ENCODE peak calls at places on chromosomes 4 and X, in seven cellular contexts. One of them, this sample, is unnamed.

GRCh38 chr4:78863991-78864390 is 75.2 kb downstream of the PAQR3 start:
- DNase-seq in glutamatergic neuron: no peak
- DNase-seq in NCI-H1092 treated with DMSO at 0.1 percent for 48 hours: no peak
- DNase-seq in stimulated activated CD4-positive, alpha-beta T cell treated with anti-CD3 and anti-CD28 coated beads, Interleukin-15, amount 100 ng/mL, for 1 hour: no peak
- DNase-seq in iPS-NIHi11: no peak
- DNase-seq in neural crest cell: no peak
- DNase-seq in HCT116: no peak
- DNase-seq in this sample: no peak

GRCh38 chr4:186191266-186192067 is at the start of gene CYP4V2:
- DNase-seq in neural crest cell: peak; percentile 67
- DNase-seq in HCT116: peak; percentile 51
- DNase-seq in stimulated activated CD4-positive, alpha-beta T cell treated with anti-CD3 and anti-CD28 coated beads, Interleukin-15, amount 100 ng/mL, for 1 hour: peak; percentile 77
- DNase-seq in iPS-NIHi11: peak; percentile 90
- DNase-seq in glutamatergic neuron: peak; percentile 83
- DNase-seq in NCI-H1092 treated with DMSO at 0.1 percent for 48 hours: peak; percentile 80
- DNase-seq in this sample: peak; percentile 85

GRCh38 chrX:134406230-134406794 is 53.7 kb upstream of the HPRT1 start:
- DNase-seq in neural crest cell: no peak
- DNase-seq in stimulated activated CD4-positive, alpha-beta T cell treated with anti-CD3 and anti-CD28 coated beads, Interleukin-15, amount 100 ng/mL, for 1 hour: no peak
- DNase-seq in iPS-NIHi11: no peak
- DNase-seq in NCI-H1092 treated with DMSO at 0.1 percent for 48 hours: no peak
- DNase-seq in HCT116: no peak
- DNase-seq in glutamatergic neuron: no peak
- DNase-seq in this sample: no peak

GRCh38 chrX:15751160-15751819 is 13.2 kb downstream of the CA5B start:
- DNase-seq in glutamatergic neuron: no peak
- DNase-seq in HCT116: no peak
- DNase-seq in stimulated activated CD4-positive, alpha-beta T cell treated with anti-CD3 and anti-CD28 coated beads, Interleukin-15, amount 100 ng/mL, for 1 hour: no peak
- DNase-seq in neural crest cell: no peak
- DNase-seq in iPS-NIHi11: no peak
- DNase-seq in NCI-H1092 treated with DMSO at 0.1 percent for 48 hours: no peak
- DNase-seq in this sample: no peak

GRCh38 chrX:40266490-40267333 is 169.0 kb upstream of the BCOR start:
- DNase-seq in NCI-H1092 treated with DMSO at 0.1 percent for 48 hours: peak; percentile 74
- DNase-seq in glutamatergic neuron: peak; percentile 76
- DNase-seq in neural crest cell: peak; percentile 69
- DNase-seq in iPS-NIHi11: peak; percentile 86
- DNase-seq in stimulated activated CD4-positive, alpha-beta T cell treated with anti-CD3 and anti-CD28 coated beads, Interleukin-15, amount 100 ng/mL, for 1 hour: peak; percentile 17
- DNase-seq in HCT116: peak; percentile 29
- DNase-seq in this sample: peak; percentile 88

GRCh38 chr4:113633467-113633866 is 128.1 kb downstream of the CAMK2D start:
- DNase-seq in NCI-H1092 treated with DMSO at 0.1 percent for 48 hours: no peak
- DNase-seq in neural crest cell: no peak
- DNase-seq in stimulated activated CD4-positive, alpha-beta T cell treated with anti-CD3 and anti-CD28 coated beads, Interleukin-15, amount 100 ng/mL, for 1 hour: no peak
- DNase-seq in glutamatergic neuron: no peak
- DNase-seq in iPS-NIHi11: no peak
- DNase-seq in HCT116: no peak
- DNase-seq in this sample: no peak

GRCh38 chr4:3805026-3805425 is 38.8 kb downstream of the ADRA2C start:
- DNase-seq in stimulated activated CD4-positive, alpha-beta T cell treated with anti-CD3 and anti-CD28 coated beads, Interleukin-15, amount 100 ng/mL, for 1 hour: no peak
- DNase-seq in glutamatergic neuron: no peak
- DNase-seq in HCT116: no peak
- DNase-seq in iPS-NIHi11: no peak
- DNase-seq in NCI-H1092 treated with DMSO at 0.1 percent for 48 hours: no peak
- DNase-seq in neural crest cell: no peak
- DNase-seq in this sample: no peak

GRCh38 chr4:8404791-8405515 is 35.6 kb downstream of the ACOX3 start:
- DNase-seq in NCI-H1092 treated with DMSO at 0.1 percent for 48 hours: no peak
- DNase-seq in stimulated activated CD4-positive, alpha-beta T cell treated with anti-CD3 and anti-CD28 coated beads, Interleukin-15, amount 100 ng/mL, for 1 hour: no peak
- DNase-seq in iPS-NIHi11: no peak
- DNase-seq in neural crest cell: no peak
- DNase-seq in glutamatergic neuron: no peak
- DNase-seq in HCT116: no peak
- DNase-seq in this sample: no peak

GRCh38 chr4:115918149-115918548 is 804.7 kb upstream of the NDST4 start:
- DNase-seq in stimulated activated CD4-positive, alpha-beta T cell treated with anti-CD3 and anti-CD28 coated beads, Interleukin-15, amount 100 ng/mL, for 1 hour: no peak
- DNase-seq in HCT116: no peak
- DNase-seq in glutamatergic neuron: no peak
- DNase-seq in neural crest cell: no peak
- DNase-seq in iPS-NIHi11: no peak
- DNase-seq in NCI-H1092 treated with DMSO at 0.1 percent for 48 hours: no peak
- DNase-seq in this sample: no peak

This sample was measured in neural progenitor cell.